ENCODE peak calls at places on chromosomes 3 and 15, in six cellular contexts. One of them, this sample, is unnamed.

GRCh38 chr15:59249816-59250215 is 43.2 kb downstream of the LDHAL6B start:
- DNase-seq in heart left ventricle: no peak
- DNase-seq in lower lobe of right lung: no peak
- DNase-seq in suprapubic skin: no peak
- DNase-seq in HepG2: no peak
- DNase-seq in upper lobe of right lung: no peak
- DNase-seq in this sample: no peak

GRCh38 chr3:193974147-193974546 is 161.8 kb upstream of the HES1 start:
- DNase-seq in heart left ventricle: no peak
- DNase-seq in lower lobe of right lung: no peak
- DNase-seq in suprapubic skin: no peak
- DNase-seq in HepG2: no peak
- DNase-seq in upper lobe of right lung: no peak
- DNase-seq in this sample: peak

GRCh38 chr15:25775317-25775912 is 87.7 kb downstream of the ATP10A start:
- DNase-seq in heart left ventricle: peak
- DNase-seq in lower lobe of right lung: no peak
- DNase-seq in suprapubic skin: peak
- DNase-seq in HepG2: peak
- DNase-seq in upper lobe of right lung: no peak
- DNase-seq in this sample: no peak

GRCh38 chr3:69251078-69251805 is 128.8 kb upstream of the LMOD3 start:
- DNase-seq in heart left ventricle: no peak
- DNase-seq in lower lobe of right lung: no peak
- DNase-seq in suprapubic skin: no peak
- DNase-seq in HepG2: no peak
- DNase-seq in upper lobe of right lung: no peak
- DNase-seq in this sample: no peak

GRCh38 chr15:67018451-67018850 is 47.0 kb upstream of the SMAD3 start:
- DNase-seq in heart left ventricle: no peak
- DNase-seq in lower lobe of right lung: no peak
- DNase-seq in suprapubic skin: no peak
- DNase-seq in HepG2: no peak
- DNase-seq in upper lobe of right lung: no peak
- DNase-seq in this sample: no peak

GRCh38 chr3:69893274-69893673 is 106.3 kb upstream of the SAMMSON start:
- DNase-seq in heart left ventricle: no peak
- DNase-seq in lower lobe of right lung: no peak
- DNase-seq in suprapubic skin: no peak
- DNase-seq in HepG2: no peak
- DNase-seq in upper lobe of right lung: no peak
- DNase-seq in this sample: no peak

GRCh38 chr3:176208915-176209314 is 988.4 kb downstream of the TBL1XR1 start:
- DNase-seq in heart left ventricle: no peak
- DNase-seq in lower lobe of right lung: no peak
- DNase-seq in suprapubic skin: no peak
- DNase-seq in HepG2: no peak
- DNase-seq in upper lobe of right lung: no peak
- DNase-seq in this sample: no peak

GRCh38 chr3:192652731-192653130 is 74.6 kb downstream of the FGF12 start:
- DNase-seq in heart left ventricle: no peak
- DNase-seq in lower lobe of right lung: no peak
- DNase-seq in suprapubic skin: no peak
- DNase-seq in HepG2: no peak
- DNase-seq in upper lobe of right lung: no peak
- DNase-seq in this sample: no peak

GRCh38 chr3:140216249-140216648 is 281.3 kb downstream of the CLSTN2 start:
- DNase-seq in heart left ventricle: no peak
- DNase-seq in lower lobe of right lung: no peak
- DNase-seq in suprapubic skin: no peak
- DNase-seq in HepG2: no peak
- DNase-seq in upper lobe of right lung: no peak
- DNase-seq in this sample: no peak

GRCh38 chr3:78737988-78738387 is 1029.8 kb downstream of the ROBO1 start:
- DNase-seq in heart left ventricle: no peak
- DNase-seq in lower lobe of right lung: no peak
- DNase-seq in suprapubic skin: no peak
- DNase-seq in HepG2: no peak
- DNase-seq in upper lobe of right lung: no peak
- DNase-seq in this sample: no peak

GRCh38 chr3:57596495-57597239 is 477 bp downstream of the ARF4 start:
- DNase-seq in heart left ventricle: peak
- DNase-seq in lower lobe of right lung: peak
- DNase-seq in suprapubic skin: peak
- DNase-seq in HepG2: peak
- DNase-seq in upper lobe of right lung: peak
- DNase-seq in this sample: peak

GRCh38 chr3:10983219-10983916 is 9.2 kb upstream of the SLC6A1 start:
- DNase-seq in heart left ventricle: no peak
- DNase-seq in lower lobe of right lung: no peak
- DNase-seq in suprapubic skin: no peak
- DNase-seq in HepG2: peak
- DNase-seq in upper lobe of right lung: no peak
- DNase-seq in this sample: no peak

GRCh38 chr3:110343376-110343775 is 728.2 kb upstream of the NECTIN3 start:
- DNase-seq in heart left ventricle: no peak
- DNase-seq in lower lobe of right lung: no peak
- DNase-seq in suprapubic skin: no peak
- DNase-seq in HepG2: no peak
- DNase-seq in upper lobe of right lung: no peak
- DNase-seq in this sample: no peak

DNA sequence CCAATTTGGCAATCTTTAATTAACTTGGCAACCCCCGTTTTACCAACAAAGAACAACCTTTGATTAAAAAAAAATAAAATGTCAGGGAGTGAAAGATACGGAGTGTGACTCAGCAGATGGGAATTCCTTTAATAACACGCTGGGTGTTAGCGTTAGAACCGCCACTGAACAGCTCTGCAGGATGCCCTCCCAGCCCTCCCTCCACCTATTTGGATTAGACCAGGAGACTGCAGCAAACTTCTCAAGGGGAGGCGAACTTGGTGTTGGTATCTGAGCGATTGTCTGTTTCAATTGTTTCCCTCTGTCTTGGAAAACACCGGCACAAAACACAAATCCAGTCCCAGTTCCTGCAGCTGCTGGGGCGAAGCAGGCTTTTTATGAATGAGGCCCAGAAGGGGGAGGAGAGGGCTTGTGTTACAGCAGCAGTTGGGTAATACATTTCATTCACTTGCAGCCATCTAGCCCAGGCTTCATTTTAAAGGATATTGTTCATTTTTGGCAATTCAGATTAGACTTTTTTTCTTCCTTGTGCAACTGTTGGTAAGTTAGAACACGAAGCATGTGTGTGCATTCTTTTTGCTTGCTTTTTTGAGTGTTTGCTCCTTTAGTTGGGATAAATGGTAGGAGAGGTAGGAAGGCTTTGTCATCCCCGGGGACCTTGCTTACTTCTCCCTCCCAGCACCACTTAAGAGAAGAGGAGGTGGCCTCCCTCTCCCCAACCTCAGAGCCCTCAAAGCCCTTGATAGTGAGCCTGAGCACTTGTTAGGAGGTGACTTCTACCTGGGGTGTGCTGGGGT is 152.3 kb downstream of the IGF1R start:
- DNase-seq in heart left ventricle: peak
- DNase-seq in lower lobe of right lung: no peak
- DNase-seq in suprapubic skin: no peak
- DNase-seq in HepG2: peak
- DNase-seq in upper lobe of right lung: no peak
- DNase-seq in this sample: peak
- H3K4me3 ChIP-seq in heart left ventricle: no peak
- H3K4me3 ChIP-seq in lower lobe of right lung: no peak
- H3K4me3 ChIP-seq in suprapubic skin: peak
- H3K4me3 ChIP-seq in HepG2: peak
- H3K4me3 ChIP-seq in upper lobe of right lung: no peak
- H3K4me3 ChIP-seq in this sample: no peak

GRCh38 chr3:143001369-143002082 is at the start of gene U2SURP:
- DNase-seq in heart left ventricle: peak
- DNase-seq in lower lobe of right lung: peak
- DNase-seq in suprapubic skin: peak
- DNase-seq in HepG2: peak
- DNase-seq in upper lobe of right lung: peak
- DNase-seq in this sample: peak
- TF ChIP-seq CTCF in heart left ventricle: peak
- TF ChIP-seq CTCF in lower lobe of right lung: peak
- TF ChIP-seq CTCF in suprapubic skin: no peak
- TF ChIP-seq CTCF in HepG2: no peak
- TF ChIP-seq CTCF in upper lobe of right lung: no peak
- TF ChIP-seq CTCF in this sample: no peak

GRCh38 chr3:132657869-132658747 is 1.5 kb downstream of the ACAD11 start:
- DNase-seq in heart left ventricle: no peak
- DNase-seq in lower lobe of right lung: no peak
- DNase-seq in suprapubic skin: no peak
- DNase-seq in HepG2: peak
- DNase-seq in upper lobe of right lung: no peak
- DNase-seq in this sample: no peak
- H3K27ac ChIP-seq in heart left ventricle: peak
- H3K27ac ChIP-seq in lower lobe of right lung: no peak
- H3K27ac ChIP-seq in suprapubic skin: no peak
- H3K27ac ChIP-seq in HepG2: peak
- H3K27ac ChIP-seq in upper lobe of right lung: no peak
- H3K27ac ChIP-seq in this sample: no peak

GRCh38 chr3:185215873-185216586 is 37.8 kb downstream of the EHHADH start:
- DNase-seq in heart left ventricle: no peak
- DNase-seq in lower lobe of right lung: no peak
- DNase-seq in suprapubic skin: no peak
- DNase-seq in HepG2: peak
- DNase-seq in upper lobe of right lung: no peak
- DNase-seq in this sample: no peak
- H3K4me3 ChIP-seq in heart left ventricle: no peak
- H3K4me3 ChIP-seq in lower lobe of right lung: peak
- H3K4me3 ChIP-seq in suprapubic skin: no peak
- H3K4me3 ChIP-seq in HepG2: no peak
- H3K4me3 ChIP-seq in upper lobe of right lung: peak
- H3K4me3 ChIP-seq in this sample: peak

GRCh38 chr3:38713121-38713520 is 63.6 kb upstream of the SCN5A start:
- DNase-seq in heart left ventricle: no peak
- DNase-seq in lower lobe of right lung: no peak
- DNase-seq in suprapubic skin: no peak
- DNase-seq in HepG2: no peak
- DNase-seq in upper lobe of right lung: no peak
- DNase-seq in this sample: no peak

GRCh38 chr3:38706961-38707360 is 57.5 kb upstream of the SCN5A start:
- DNase-seq in heart left ventricle: no peak
- DNase-seq in lower lobe of right lung: no peak
- DNase-seq in suprapubic skin: no peak
- DNase-seq in HepG2: no peak
- DNase-seq in upper lobe of right lung: no peak
- DNase-seq in this sample: no peak

GRCh38 chr3:38711321-38711720 is 61.8 kb upstream of the SCN5A start:
- DNase-seq in heart left ventricle: no peak
- DNase-seq in lower lobe of right lung: no peak
- DNase-seq in suprapubic skin: no peak
- DNase-seq in HepG2: no peak
- DNase-seq in upper lobe of right lung: no peak
- DNase-seq in this sample: no peak

GRCh38 chr3:38702231-38702630 is 52.7 kb upstream of the SCN5A start:
- DNase-seq in heart left ventricle: no peak
- DNase-seq in lower lobe of right lung: no peak
- DNase-seq in suprapubic skin: no peak
- DNase-seq in HepG2: no peak
- DNase-seq in upper lobe of right lung: no peak
- DNase-seq in this sample: no peak

DNA sequence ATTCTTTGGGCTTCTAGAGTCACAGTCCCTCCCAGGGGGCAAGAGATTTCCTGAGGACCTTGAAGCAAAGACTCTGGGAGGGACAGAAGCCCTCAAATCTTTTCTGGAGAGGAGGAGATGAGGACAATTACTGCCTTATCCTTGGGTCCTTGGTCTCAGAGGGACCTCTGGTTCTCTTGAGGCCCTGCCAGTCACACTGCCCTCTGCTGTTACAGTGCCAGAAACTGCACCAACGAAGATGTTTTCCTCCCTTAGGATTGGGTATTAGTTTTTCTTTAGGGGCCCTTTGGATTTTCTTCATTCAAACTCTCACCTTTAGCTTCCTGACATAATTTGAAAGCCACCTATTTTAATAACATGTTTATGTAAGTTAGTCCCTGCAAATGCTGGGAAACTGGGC is 58.2 kb upstream of the SCN5A start:
- DNase-seq in heart left ventricle: no peak
- DNase-seq in lower lobe of right lung: no peak
- DNase-seq in suprapubic skin: no peak
- DNase-seq in HepG2: peak
- DNase-seq in upper lobe of right lung: no peak
- DNase-seq in this sample: no peak
- TF ChIP-seq CTCF in heart left ventricle: peak
- TF ChIP-seq CTCF in lower lobe of right lung: no peak
- TF ChIP-seq CTCF in suprapubic skin: no peak
- TF ChIP-seq CTCF in HepG2: no peak
- TF ChIP-seq CTCF in upper lobe of right lung: peak
- TF ChIP-seq CTCF in this sample: no peak

GRCh38 chr3:155661042-155661441 is 83.8 kb downstream of the PLCH1 start:
- DNase-seq in heart left ventricle: no peak
- DNase-seq in lower lobe of right lung: no peak
- DNase-seq in suprapubic skin: no peak
- DNase-seq in HepG2: no peak
- DNase-seq in upper lobe of right lung: no peak
- DNase-seq in this sample: no peak

GRCh38 chr3:155664922-155665695 is 79.8 kb downstream of the PLCH1 start:
- DNase-seq in heart left ventricle: peak
- DNase-seq in lower lobe of right lung: no peak
- DNase-seq in suprapubic skin: peak
- DNase-seq in HepG2: peak
- DNase-seq in upper lobe of right lung: no peak
- DNase-seq in this sample: peak

GRCh38 chr3:155658669-155659068 is 86.2 kb downstream of the PLCH1 start:
- DNase-seq in heart left ventricle: no peak
- DNase-seq in lower lobe of right lung: no peak
- DNase-seq in suprapubic skin: no peak
- DNase-seq in HepG2: no peak
- DNase-seq in upper lobe of right lung: no peak
- DNase-seq in this sample: no peak

GRCh38 chr3:155658006-155658405 is 86.9 kb downstream of the PLCH1 start:
- DNase-seq in heart left ventricle: no peak
- DNase-seq in lower lobe of right lung: no peak
- DNase-seq in suprapubic skin: no peak
- DNase-seq in HepG2: no peak
- DNase-seq in upper lobe of right lung: no peak
- DNase-seq in this sample: no peak

DNA sequence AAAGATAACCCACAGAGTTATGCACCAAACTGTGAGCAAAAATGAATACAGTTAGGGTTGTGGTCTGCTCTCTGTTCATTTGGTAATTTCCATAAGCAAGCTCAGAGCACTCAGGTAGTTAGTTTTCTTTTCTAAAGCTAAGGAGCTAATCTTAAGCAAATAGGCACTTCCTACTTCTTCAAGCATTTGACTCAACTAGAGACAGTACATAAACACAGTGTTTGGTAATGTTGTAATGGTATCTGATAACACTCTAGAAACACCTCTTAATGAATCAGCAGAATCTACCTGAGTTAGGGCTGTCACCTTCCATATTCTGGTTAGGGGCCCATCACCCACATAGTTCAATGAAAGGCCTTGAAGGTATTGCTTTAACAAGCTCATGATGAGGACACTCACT is 83.1 kb downstream of the PLCH1 start:
- DNase-seq in heart left ventricle: no peak
- DNase-seq in lower lobe of right lung: no peak
- DNase-seq in suprapubic skin: no peak
- DNase-seq in HepG2: no peak
- DNase-seq in upper lobe of right lung: no peak
- DNase-seq in this sample: no peak
- H3K27ac ChIP-seq in heart left ventricle: no peak
- H3K27ac ChIP-seq in lower lobe of right lung: peak
- H3K27ac ChIP-seq in suprapubic skin: no peak
- H3K27ac ChIP-seq in HepG2: no peak
- H3K27ac ChIP-seq in upper lobe of right lung: peak
- H3K27ac ChIP-seq in this sample: peak